ENCODE peak calls at places on chromosome 20, in five cellular contexts. M is GM13977, F is ovary, E is choroid plexus epithelial cell, O is psoas muscle. A is an unnamed sample.

GRCh38 chr20:35008411-35009342 is 53.0 kb downstream of the MYH7B start:
- DNase-seq in M (no peak), F (peak), E (no peak), O (peak), A (peak)

GRCh38 chr20:63246490-63247284 is 7.6 kb downstream of the NKAIN4 start:
- DNase-seq in M (no peak), F (no peak), E (no peak), O (no peak), A (no peak)

GRCh38 chr20:11582073-11582472 is 335.6 kb upstream of the BTBD3 start:
- DNase-seq in M (no peak), F (no peak), E (peak), O (no peak), A (no peak)

GRCh38 chr20:11302436-11302835 is 615.3 kb upstream of the BTBD3 start:
- DNase-seq in M (no peak), F (no peak), E (peak), O (no peak), A (no peak)

GRCh38 chr20:21183722-21184121 is 57.8 kb downstream of the KIZ start:
- DNase-seq in M (no peak), F (no peak), E (no peak), O (no peak), A (no peak)

GRCh38 chr20:11274137-11274536 is 600.3 kb upstream of the JAG1 start:
- DNase-seq in M (peak), F (peak), E (peak), O (no peak), A (no peak)

GRCh38 chr20:38373231-38373867 is 27.1 kb downstream of the LBP start:
- DNase-seq in M (no peak), F (no peak), E (peak), O (no peak), A (no peak)

GRCh38 chr20:37401930-37402675 is 56.2 kb downstream of the SRC start:
- DNase-seq in M (no peak), F (no peak), E (no peak), O (no peak), A (no peak)

GRCh38 chr20:13342469-13343242 is 121.6 kb downstream of the ISM1 start:
- DNase-seq in M (no peak), F (no peak), E (no peak), O (no peak), A (no peak)

GRCh38 chr20:9928281-9928737 is 89.4 kb upstream of the PAK5 start:
- DNase-seq in M (peak), F (no peak), E (no peak), O (no peak), A (no peak)

GRCh38 chr20:62980380-62980960 is 26.3 kb downstream of the BHLHE23 start:
- DNase-seq in M (no peak), F (no peak), E (no peak), O (no peak), A (no peak)

GRCh38 chr20:11826334-11826733 is 91.4 kb upstream of the BTBD3 start:
- DNase-seq in M (no peak), F (no peak), E (no peak), O (no peak), A (no peak)

GRCh38 chr20:2397091-2397490 is 16.4 kb downstream of the TGM6 start:
- DNase-seq in M (no peak), F (no peak), E (no peak), O (no peak), A (no peak)

GRCh38 chr20:2396241-2396814 is 15.6 kb downstream of the TGM6 start:
- DNase-seq in M (no peak), F (no peak), E (no peak), O (no peak), A (no peak)

GRCh38 chr20:2399390-2399789 is 18.7 kb downstream of the TGM6 start:
- DNase-seq in M (no peak), F (no peak), E (no peak), O (no peak), A (no peak)

GRCh38 chr20:2398453-2398852 is 17.8 kb downstream of the TGM6 start:
- DNase-seq in M (no peak), F (no peak), E (no peak), O (no peak), A (no peak)

GRCh38 chr20:2397595-2398145 is 17.0 kb downstream of the TGM6 start:
- DNase-seq in M (no peak), F (no peak), E (no peak), O (no peak), A (no peak)
- TF ChIP-seq CTCF in M (no peak), F (no peak), E (no peak), O (no peak), A (no peak)

GRCh38 chr20:57509665-57510237 is 15.2 kb downstream of the CTCFL start:
- DNase-seq in M (no peak), F (no peak), E (peak), O (no peak), A (no peak)
- TF ChIP-seq CTCF in M (peak), F (no peak), E (peak), O (peak), A (peak)

DNA sequence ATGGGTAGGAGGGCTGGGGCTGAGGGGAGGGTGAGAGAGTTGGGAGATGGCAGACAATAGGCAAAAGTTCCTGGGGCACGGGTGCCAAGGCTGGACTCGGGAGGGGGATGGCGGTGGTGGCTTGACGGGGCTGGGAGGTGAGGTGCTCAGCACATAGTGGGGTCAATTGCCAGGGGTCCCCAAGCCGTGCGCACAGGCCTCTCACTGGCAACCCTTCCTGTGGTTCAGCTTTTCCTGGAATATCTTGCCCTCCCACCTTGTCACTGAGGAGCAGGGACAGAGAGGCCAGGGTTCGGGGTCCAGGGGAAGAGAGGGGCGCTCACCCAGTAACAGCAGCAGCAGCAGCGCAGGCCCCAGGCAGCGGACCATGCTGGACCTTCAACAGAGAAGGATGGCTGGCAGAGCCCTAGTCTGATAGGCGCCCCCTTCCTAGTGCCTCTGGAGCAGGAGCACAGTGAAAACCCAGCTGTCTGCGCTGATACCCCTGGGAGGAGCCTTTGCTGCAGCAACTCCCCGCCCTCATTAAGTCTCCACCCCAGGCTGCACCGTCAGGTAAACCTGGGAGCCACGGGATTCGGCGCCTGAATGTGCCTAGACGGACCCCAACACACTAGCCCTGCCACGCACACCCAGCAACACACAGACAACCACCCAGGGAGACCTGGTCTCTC is at the start of gene GFRA4:
- DNase-seq in M (no peak), F (no peak), E (no peak), O (no peak), A (peak)
- TF ChIP-seq CTCF in M (no peak), F (no peak), E (no peak), O (no peak), A (no peak)

GRCh38 chr20:40883097-40883496 is 145.5 kb upstream of the TOP1 start:
- DNase-seq in M (no peak), F (no peak), E (no peak), O (no peak), A (no peak)

GRCh38 chr20:40880716-40881104 is 147.9 kb upstream of the TOP1 start:
- DNase-seq in M (no peak), F (no peak), E (no peak), O (no peak), A (no peak)

GRCh38 chr20:40882173-40882572 is 146.4 kb upstream of the TOP1 start:
- DNase-seq in M (no peak), F (no peak), E (no peak), O (no peak), A (no peak)

DNA sequence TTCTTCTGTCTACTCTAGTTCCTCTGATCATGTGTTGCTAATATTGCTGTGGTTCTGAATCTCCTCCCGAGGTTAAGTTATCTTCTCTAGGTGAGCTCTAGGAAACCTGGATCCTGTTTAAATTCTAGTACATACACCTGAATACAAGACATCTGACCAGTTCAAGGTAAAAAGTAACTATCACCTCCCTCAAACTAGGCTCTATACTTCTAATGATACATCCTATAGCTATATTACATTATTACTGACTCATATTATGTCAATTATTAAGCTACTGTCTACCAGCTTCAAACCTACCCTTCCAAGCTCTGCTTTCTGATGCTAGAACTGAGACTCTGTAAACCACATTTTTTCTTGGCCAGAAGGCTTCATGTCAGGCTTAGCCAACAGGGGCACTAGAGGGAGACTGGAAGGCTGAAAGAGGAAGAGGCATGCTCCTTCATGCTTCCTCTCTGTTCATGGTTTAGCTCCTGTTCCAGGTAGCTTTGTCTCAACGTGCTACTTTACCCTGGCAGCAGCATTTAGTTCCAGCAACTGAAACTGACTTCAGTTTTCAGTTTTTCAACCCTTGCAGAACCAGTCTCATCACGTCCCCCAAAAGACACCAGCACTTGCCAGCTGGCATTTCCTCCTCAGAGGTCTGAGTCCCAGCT is 148.4 kb upstream of the TOP1 start:
- DNase-seq in M (no peak), F (no peak), E (peak), O (no peak), A (no peak)
- TF ChIP-seq CTCF in M (no peak), F (no peak), E (peak), O (no peak), A (no peak)

GRCh38 chr20:19071902-19072498 is 140.4 kb upstream of the SLC24A3 start:
- DNase-seq in M (no peak), F (no peak), E (no peak), O (no peak), A (no peak)

GRCh38 chr20:19074828-19075516 is 137.5 kb upstream of the SLC24A3 start:
- DNase-seq in M (peak), F (no peak), E (no peak), O (no peak), A (no peak)

GRCh38 chr20:19071442-19071717 is 141.1 kb upstream of the SLC24A3 start:
- DNase-seq in M (peak), F (no peak), E (no peak), O (no peak), A (no peak)

GRCh38 chr20:19072988-19073387 is 139.5 kb upstream of the SLC24A3 start:
- DNase-seq in M (no peak), F (no peak), E (no peak), O (no peak), A (no peak)

DNA sequence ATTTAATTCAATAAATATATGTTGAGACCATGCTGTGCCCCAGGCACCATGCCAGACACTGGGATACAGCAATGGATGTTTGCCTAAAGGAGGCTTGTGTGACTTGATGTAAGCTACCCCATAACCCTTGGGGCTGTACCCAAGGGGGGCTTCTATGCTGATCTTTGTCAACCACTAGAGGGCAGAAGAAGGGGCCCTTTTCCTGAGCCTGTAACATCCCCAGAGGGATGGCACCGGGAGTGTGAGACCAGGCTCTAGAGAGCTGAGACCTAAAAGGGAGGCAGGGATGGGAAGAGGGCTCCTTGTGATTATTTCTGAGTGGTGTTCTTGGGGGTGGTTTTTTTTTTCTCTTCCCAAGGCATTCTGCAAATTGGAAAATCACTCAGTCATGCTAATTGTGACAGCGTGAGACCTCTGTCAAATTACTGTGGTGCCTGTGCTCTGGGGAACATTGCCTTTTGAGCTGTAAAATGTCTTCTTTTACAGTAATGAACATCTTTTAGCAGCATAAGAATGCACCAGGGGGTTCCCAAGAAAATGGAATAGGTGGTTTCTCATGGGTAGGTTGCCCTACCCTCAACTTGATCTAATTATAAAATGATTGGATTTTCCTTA is 138.8 kb upstream of the SLC24A3 start:
- DNase-seq in M (no peak), F (no peak), E (no peak), O (no peak), A (no peak)
- TF ChIP-seq CTCF in M (peak), F (no peak), E (peak), O (peak), A (no peak)

A was measured in chondrocyte.